ENCODE peak calls at places on chromosome 17, in four cellular contexts. One of them, this sample, is unnamed.

GRCh38 chr17:9937164-9937835 is 32.2 kb upstream of the RCVRN start:
- DNase-seq in H1: no peak
- DNase-seq in IMR-90: no peak
- DNase-seq in SK-N-SH: no peak
- DNase-seq in this sample: no peak

GRCh38 chr17:48384164-48384563 is 45.9 kb downstream of the SKAP1 start:
- DNase-seq in IMR-90: no peak
- DNase-seq in SK-N-SH: no peak
- DNase-seq in H1: no peak
- DNase-seq in this sample: no peak

GRCh38 chr17:48819466-48819865 is 2.4 kb upstream of the TTLL6 start:
- DNase-seq in IMR-90: no peak
- DNase-seq in H1: no peak
- DNase-seq in SK-N-SH: no peak
- DNase-seq in this sample: no peak

GRCh38 chr17:73976676-73977521 is 226.6 kb upstream of the RPL38 start:
- DNase-seq in H1: no peak
- DNase-seq in IMR-90: no peak
- DNase-seq in SK-N-SH: peak
- DNase-seq in this sample: no peak

GRCh38 chr17:20992416-20992815 is 50.4 kb downstream of the USP22 start:
- DNase-seq in H1: no peak
- DNase-seq in IMR-90: no peak
- DNase-seq in SK-N-SH: no peak
- DNase-seq in this sample: no peak

GRCh38 chr17:79431175-79431574 is 179.7 kb downstream of the RBFOX3 start:
- DNase-seq in H1: no peak
- DNase-seq in IMR-90: no peak
- DNase-seq in SK-N-SH: no peak
- DNase-seq in this sample: no peak

GRCh38 chr17:72411124-72411563 is 290.3 kb downstream of the SOX9 start:
- DNase-seq in H1: no peak
- DNase-seq in IMR-90: no peak
- DNase-seq in SK-N-SH: no peak
- DNase-seq in this sample: no peak

GRCh38 chr17:7684856-7685532 is 2.3 kb downstream of the TP53 start:
- DNase-seq in IMR-90: no peak
- DNase-seq in H1: no peak
- DNase-seq in SK-N-SH: no peak
- DNase-seq in this sample: no peak

GRCh38 chr17:38910325-38910724 is 15.1 kb upstream of the LASP1NB start:
- DNase-seq in H1: no peak
- DNase-seq in SK-N-SH: no peak
- DNase-seq in IMR-90: no peak
- DNase-seq in this sample: no peak

GRCh38 chr17:67629963-67630320 is 87.8 kb upstream of the NOL11 start:
- DNase-seq in H1: no peak
- DNase-seq in IMR-90: peak
- DNase-seq in SK-N-SH: peak
- DNase-seq in this sample: peak

GRCh38 chr17:53127331-53127730 is 695.4 kb upstream of the KIF2B start:
- DNase-seq in H1: no peak
- DNase-seq in SK-N-SH: no peak
- DNase-seq in IMR-90: no peak
- DNase-seq in this sample: no peak

GRCh38 chr17:9890124-9890523 is 14.9 kb downstream of the RCVRN start:
- DNase-seq in H1: peak
- DNase-seq in SK-N-SH: peak
- DNase-seq in IMR-90: no peak
- DNase-seq in this sample: peak

GRCh38 chr17:15273141-15273793 is 8.1 kb upstream of the PMP22 start:
- DNase-seq in SK-N-SH: no peak
- DNase-seq in H1: no peak
- DNase-seq in IMR-90: peak
- DNase-seq in this sample: no peak

GRCh38 chr17:3026856-3027751 is 36.3 kb downstream of the OR1D5 start:
- DNase-seq in H1: no peak
- DNase-seq in SK-N-SH: no peak
- DNase-seq in IMR-90: no peak
- DNase-seq in this sample: no peak

GRCh38 chr17:67270411-67270810 is 25.4 kb upstream of the HELZ start:
- DNase-seq in H1: no peak
- DNase-seq in IMR-90: no peak
- DNase-seq in SK-N-SH: no peak
- DNase-seq in this sample: no peak

GRCh38 chr17:34163681-34164080 is 91.4 kb upstream of the CCL2 start:
- DNase-seq in IMR-90: peak
- DNase-seq in SK-N-SH: peak
- DNase-seq in H1: no peak
- DNase-seq in this sample: no peak

GRCh38 chr17:1755252-1755992 is 6.4 kb upstream of the SERPINF1 start:
- DNase-seq in H1: no peak
- DNase-seq in SK-N-SH: peak
- DNase-seq in IMR-90: no peak
- DNase-seq in this sample: no peak

GRCh38 chr17:29622337-29623282 is at the start of gene CORO6:
- DNase-seq in SK-N-SH: peak
- DNase-seq in H1: no peak
- DNase-seq in IMR-90: peak
- DNase-seq in this sample: no peak

GRCh38 chr17:50684612-50685333 is 22.9 kb downstream of the ANKRD40 start:
- DNase-seq in H1: no peak
- DNase-seq in IMR-90: no peak
- DNase-seq in SK-N-SH: no peak
- DNase-seq in this sample: no peak

GRCh38 chr17:31054761-31055160 is 40.0 kb upstream of the NF1 start:
- DNase-seq in H1: no peak
- DNase-seq in IMR-90: no peak
- DNase-seq in SK-N-SH: no peak
- DNase-seq in this sample: no peak
- H2AFZ ChIP-seq in H1: peak
- H2AFZ ChIP-seq in IMR-90: no peak
- H2AFZ ChIP-seq in SK-N-SH: no peak
- H2AFZ ChIP-seq in this sample: no peak

GRCh38 chr17:28255616-28256015 is 63.4 kb upstream of the TMEM97 start:
- DNase-seq in IMR-90: no peak
- DNase-seq in H1: no peak
- DNase-seq in SK-N-SH: no peak
- DNase-seq in this sample: no peak

GRCh38 chr17:28256370-28256769 is 62.6 kb upstream of the TMEM97 start:
- DNase-seq in H1: no peak
- DNase-seq in SK-N-SH: no peak
- DNase-seq in IMR-90: no peak
- DNase-seq in this sample: no peak

GRCh38 chr17:28249706-28250105 is 69.3 kb upstream of the TMEM97 start:
- DNase-seq in IMR-90: no peak
- DNase-seq in SK-N-SH: no peak
- DNase-seq in H1: no peak
- DNase-seq in this sample: no peak

GRCh38 chr17:28253663-28254062 is 65.3 kb upstream of the TMEM97 start:
- DNase-seq in SK-N-SH: no peak
- DNase-seq in H1: no peak
- DNase-seq in IMR-90: no peak
- DNase-seq in this sample: no peak

GRCh38 chr17:28252436-28252835 is 66.6 kb upstream of the TMEM97 start:
- DNase-seq in IMR-90: peak
- DNase-seq in H1: no peak
- DNase-seq in SK-N-SH: no peak
- DNase-seq in this sample: no peak
- TF ChIP-seq RAD21 in IMR-90: no peak
- TF ChIP-seq RAD21 in H1: no peak
- TF ChIP-seq RAD21 in SK-N-SH: no peak
- TF ChIP-seq RAD21 in this sample: no peak

DNA sequence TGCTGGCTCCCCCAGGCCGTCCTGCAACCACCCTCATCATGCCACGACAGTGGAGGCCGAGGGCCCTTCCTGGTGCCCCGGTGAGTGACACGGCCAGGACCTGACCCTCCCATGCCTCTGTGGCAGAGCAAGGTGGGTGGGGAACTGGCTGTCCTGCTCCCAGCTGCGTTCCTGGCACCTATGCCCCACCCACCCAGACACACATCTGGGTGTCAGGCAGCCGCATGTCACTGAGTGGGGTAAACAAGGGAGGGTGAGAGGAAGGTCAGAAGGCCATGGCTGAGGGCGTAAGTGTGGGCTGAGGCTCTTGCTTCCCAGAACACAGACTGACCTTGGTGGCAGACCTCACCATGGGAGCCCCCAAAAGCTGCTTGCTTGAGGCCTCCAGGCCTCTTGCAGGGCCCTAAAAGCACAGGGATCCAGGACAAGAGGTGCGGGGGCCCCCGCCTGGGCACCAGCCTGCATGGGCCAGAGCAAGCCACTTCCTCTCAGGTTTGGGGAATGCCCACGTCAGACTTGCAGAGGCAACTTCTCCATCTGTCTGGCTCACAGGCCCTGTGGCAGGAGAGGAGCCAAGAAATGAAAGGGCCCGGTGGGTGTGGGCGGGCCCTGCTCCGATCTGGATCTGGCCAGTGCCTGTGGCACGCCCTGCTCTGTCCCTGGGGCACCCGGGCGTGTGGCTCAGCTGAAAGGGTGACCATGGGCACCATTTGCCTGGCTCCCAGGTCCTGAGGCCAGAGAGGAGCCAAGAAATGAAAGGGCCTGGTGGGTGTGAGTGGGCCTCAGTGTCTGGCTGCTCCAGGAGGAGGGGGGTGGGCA is 3.9 kb upstream of the CCDC57 start:
- DNase-seq in IMR-90: peak
- DNase-seq in SK-N-SH: peak
- DNase-seq in H1: no peak
- DNase-seq in this sample: peak
- H2AFZ ChIP-seq in IMR-90: peak
- H2AFZ ChIP-seq in SK-N-SH: peak
- H2AFZ ChIP-seq in H1: no peak
- H2AFZ ChIP-seq in this sample: no peak

DNA sequence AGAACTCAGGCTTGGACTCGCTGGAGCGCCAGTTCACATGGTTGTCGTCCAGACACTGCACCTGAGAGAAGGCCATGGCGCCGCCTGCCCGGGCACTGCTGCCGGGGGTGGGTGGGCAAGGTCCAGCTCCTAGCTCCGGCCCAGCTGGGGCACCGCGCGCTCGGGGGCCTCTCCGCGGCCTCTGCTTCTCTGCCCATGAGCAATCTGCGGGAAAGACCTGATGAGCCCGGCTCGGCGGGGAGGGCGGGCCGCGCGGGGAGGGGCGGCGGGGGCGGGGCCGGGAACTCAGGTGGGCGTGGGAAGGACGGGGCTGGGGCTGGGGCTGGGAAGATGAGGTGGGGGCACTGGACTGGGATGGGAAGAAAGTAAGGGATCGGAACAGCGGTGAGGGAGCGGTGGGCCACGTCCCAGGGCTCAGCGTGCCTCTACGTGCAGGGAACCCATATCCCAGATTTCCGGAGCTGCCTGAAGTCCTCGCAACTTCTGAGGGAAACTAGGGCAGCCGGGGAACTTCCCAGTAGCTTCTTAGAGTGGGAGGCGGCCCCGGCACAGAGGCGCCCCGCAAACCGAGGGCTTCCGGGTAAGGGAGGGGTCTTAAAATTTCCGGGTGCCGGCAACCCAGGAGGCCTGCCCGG is 481 bp downstream of the FAM83G start:
- DNase-seq in IMR-90: peak
- DNase-seq in SK-N-SH: peak
- DNase-seq in H1: no peak
- DNase-seq in this sample: no peak
- TF ChIP-seq RAD21 in IMR-90: no peak
- TF ChIP-seq RAD21 in SK-N-SH: no peak
- TF ChIP-seq RAD21 in H1: no peak
- TF ChIP-seq RAD21 in this sample: no peak

DNA sequence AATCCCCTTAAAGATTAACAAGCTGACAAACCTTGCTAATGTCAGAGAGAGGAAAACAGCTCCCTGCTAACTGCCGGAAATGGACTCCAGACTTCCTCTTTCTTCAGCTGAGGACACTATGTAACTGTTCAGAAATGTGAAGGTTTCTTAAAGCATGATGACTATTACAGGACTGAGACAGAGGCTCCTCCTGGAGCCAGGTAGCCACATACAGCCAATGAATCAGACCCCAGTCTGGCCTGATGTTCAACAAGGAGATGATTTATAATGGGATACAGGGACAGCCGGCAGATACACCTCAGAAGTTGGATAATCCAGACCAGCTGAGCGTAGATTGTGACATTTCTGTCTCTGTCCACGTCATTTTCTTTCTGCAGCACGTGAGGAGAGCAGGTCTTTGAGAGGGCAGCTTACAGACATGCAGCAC is 216.2 kb downstream of the HS3ST3A1 start:
- DNase-seq in SK-N-SH: no peak
- DNase-seq in H1: no peak
- DNase-seq in IMR-90: peak
- DNase-seq in this sample: no peak
- H2AFZ ChIP-seq in SK-N-SH: peak
- H2AFZ ChIP-seq in H1: peak
- H2AFZ ChIP-seq in IMR-90: peak
- H2AFZ ChIP-seq in this sample: no peak

DNA sequence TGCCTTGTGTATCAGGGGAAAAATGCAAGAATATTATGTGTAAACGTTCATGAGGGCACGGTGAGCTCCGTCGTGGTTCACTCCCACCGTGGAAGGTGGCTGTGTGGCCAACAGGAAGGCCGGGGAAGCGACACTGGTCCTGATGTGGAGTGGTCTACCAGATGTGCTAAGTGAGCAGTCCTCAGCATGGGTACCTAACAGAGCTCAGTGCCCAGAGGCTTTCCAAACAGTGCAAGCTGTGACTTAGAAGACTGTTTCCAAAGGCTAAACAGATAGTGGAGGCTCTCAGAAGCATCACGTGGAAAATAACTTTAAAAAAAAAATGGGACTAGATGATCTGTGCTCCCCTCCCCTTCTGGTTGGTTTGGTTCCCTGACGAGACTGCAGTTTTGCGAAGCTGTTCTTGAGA is 199.3 kb upstream of the CHMP6 start:
- DNase-seq in IMR-90: peak
- DNase-seq in SK-N-SH: no peak
- DNase-seq in H1: no peak
- DNase-seq in this sample: no peak
- TF ChIP-seq RAD21 in IMR-90: no peak
- TF ChIP-seq RAD21 in SK-N-SH: no peak
- TF ChIP-seq RAD21 in H1: no peak
- TF ChIP-seq RAD21 in this sample: no peak

DNA sequence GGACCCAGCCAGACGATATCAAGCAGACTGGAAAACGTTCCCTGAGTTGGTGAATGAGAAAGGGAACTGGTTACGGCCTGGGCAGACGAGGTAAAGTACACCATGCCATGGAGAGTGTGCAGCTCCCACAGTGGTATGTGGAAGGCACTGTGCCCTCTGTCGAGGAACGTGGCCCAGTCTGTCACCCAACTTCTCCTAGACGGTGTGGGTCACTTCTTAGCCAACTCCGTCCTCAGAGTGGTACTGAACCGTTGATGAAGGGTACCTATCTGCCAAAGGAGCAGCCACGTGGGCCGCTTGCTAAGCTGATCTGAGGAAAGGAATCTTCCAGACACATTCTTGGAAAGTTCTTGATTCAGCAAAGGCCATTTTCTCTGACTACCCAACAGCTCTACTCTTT is 56.0 kb upstream of the AXIN2 start:
- DNase-seq in H1: no peak
- DNase-seq in SK-N-SH: no peak
- DNase-seq in IMR-90: no peak
- DNase-seq in this sample: no peak
- H2AFZ ChIP-seq in H1: no peak
- H2AFZ ChIP-seq in SK-N-SH: no peak
- H2AFZ ChIP-seq in IMR-90: peak
- H2AFZ ChIP-seq in this sample: no peak